ENCODE peak calls at places on chromosomes 6 and 20, in six cellular contexts. One of them, this sample, is unnamed. For H3K4me1, the result is how much of the 10 kb centered on the place peaks cover.

GRCh38 chr6:134397674-134398073 is 79.8 kb upstream of the SGK1 start:
- DNase-seq in left ventricle myocardium inferior: no peak
- DNase-seq in small intestine: no peak
- DNase-seq in transverse colon: no peak
- DNase-seq in PC-9: no peak
- DNase-seq in CD4-positive, CD25-positive, alpha-beta regulatory T cell: no peak
- DNase-seq in this sample: no peak

GRCh38 chr6:36924131-36924530 is 30.4 kb upstream of the PI16 start:
- DNase-seq in left ventricle myocardium inferior: no peak
- DNase-seq in small intestine: no peak
- DNase-seq in transverse colon: no peak
- DNase-seq in PC-9: no peak
- DNase-seq in CD4-positive, CD25-positive, alpha-beta regulatory T cell: no peak
- DNase-seq in this sample: no peak

GRCh38 chr20:39013662-39014109 is 51.5 kb downstream of the DHX35 start:
- DNase-seq in left ventricle myocardium inferior: no peak
- DNase-seq in small intestine: no peak
- DNase-seq in transverse colon: no peak
- DNase-seq in PC-9: no peak
- DNase-seq in CD4-positive, CD25-positive, alpha-beta regulatory T cell: no peak
- DNase-seq in this sample: no peak

GRCh38 chr20:38873050-38873581 is 53.1 kb upstream of the FAM83D start:
- DNase-seq in left ventricle myocardium inferior: no peak
- DNase-seq in small intestine: peak
- DNase-seq in transverse colon: peak
- DNase-seq in PC-9: no peak
- DNase-seq in CD4-positive, CD25-positive, alpha-beta regulatory T cell: peak
- DNase-seq in this sample: no peak

GRCh38 chr20:54197621-54198604 is 10.0 kb upstream of the PFDN4 start:
- DNase-seq in left ventricle myocardium inferior: no peak
- DNase-seq in small intestine: peak
- DNase-seq in transverse colon: no peak
- DNase-seq in PC-9: peak
- DNase-seq in CD4-positive, CD25-positive, alpha-beta regulatory T cell: no peak
- DNase-seq in this sample: no peak

GRCh38 chr6:165876568-165876967 is 213.5 kb upstream of the PDE10A start:
- DNase-seq in left ventricle myocardium inferior: peak
- DNase-seq in small intestine: no peak
- DNase-seq in transverse colon: peak
- DNase-seq in PC-9: no peak
- DNase-seq in CD4-positive, CD25-positive, alpha-beta regulatory T cell: no peak
- DNase-seq in this sample: peak

GRCh38 chr20:462199-462991 is at the start of gene TBC1D20:
- DNase-seq in left ventricle myocardium inferior: peak
- DNase-seq in small intestine: peak
- DNase-seq in transverse colon: peak
- DNase-seq in PC-9: peak
- DNase-seq in CD4-positive, CD25-positive, alpha-beta regulatory T cell: peak
- DNase-seq in this sample: peak

GRCh38 chr20:61800359-61801064 is 265.2 kb downstream of the TAF4 start:
- DNase-seq in left ventricle myocardium inferior: no peak
- DNase-seq in small intestine: no peak
- DNase-seq in transverse colon: no peak
- DNase-seq in PC-9: no peak
- DNase-seq in CD4-positive, CD25-positive, alpha-beta regulatory T cell: no peak
- DNase-seq in this sample: no peak

GRCh38 chr20:1134355-1134754 is 16.0 kb downstream of the PSMF1 start:
- DNase-seq in left ventricle myocardium inferior: no peak
- DNase-seq in small intestine: no peak
- DNase-seq in transverse colon: no peak
- DNase-seq in PC-9: no peak
- DNase-seq in CD4-positive, CD25-positive, alpha-beta regulatory T cell: no peak
- DNase-seq in this sample: no peak

GRCh38 chr6:75023634-75024033 is 182.2 kb downstream of the COL12A1 start:
- DNase-seq in left ventricle myocardium inferior: no peak
- DNase-seq in small intestine: no peak
- DNase-seq in transverse colon: no peak
- DNase-seq in PC-9: no peak
- DNase-seq in CD4-positive, CD25-positive, alpha-beta regulatory T cell: no peak
- DNase-seq in this sample: no peak

GRCh38 chr6:5219292-5219691 is 41.5 kb downstream of the LYRM4 start:
- DNase-seq in left ventricle myocardium inferior: no peak
- DNase-seq in small intestine: no peak
- DNase-seq in transverse colon: no peak
- DNase-seq in PC-9: no peak
- DNase-seq in CD4-positive, CD25-positive, alpha-beta regulatory T cell: no peak
- DNase-seq in this sample: no peak

GRCh38 chr6:52390361-52390727 is 28.4 kb downstream of the PAQR8 start:
- DNase-seq in left ventricle myocardium inferior: no peak
- DNase-seq in small intestine: peak
- DNase-seq in transverse colon: no peak
- DNase-seq in PC-9: peak
- DNase-seq in CD4-positive, CD25-positive, alpha-beta regulatory T cell: peak
- DNase-seq in this sample: no peak

GRCh38 chr6:17865243-17865642 is 122.2 kb downstream of the KIF13A start:
- DNase-seq in left ventricle myocardium inferior: peak
- DNase-seq in small intestine: no peak
- DNase-seq in transverse colon: peak
- DNase-seq in PC-9: peak
- DNase-seq in CD4-positive, CD25-positive, alpha-beta regulatory T cell: no peak
- DNase-seq in this sample: no peak

GRCh38 chr6:15293674-15294073 is 47.8 kb downstream of the JARID2 start:
- DNase-seq in left ventricle myocardium inferior: peak
- DNase-seq in small intestine: no peak
- DNase-seq in transverse colon: no peak
- DNase-seq in PC-9: no peak
- DNase-seq in CD4-positive, CD25-positive, alpha-beta regulatory T cell: no peak
- DNase-seq in this sample: no peak

GRCh38 chr20:34628026-34628425 is 48.9 kb downstream of the PIGU start:
- DNase-seq in left ventricle myocardium inferior: no peak
- DNase-seq in small intestine: no peak
- DNase-seq in transverse colon: no peak
- DNase-seq in PC-9: no peak
- DNase-seq in CD4-positive, CD25-positive, alpha-beta regulatory T cell: no peak
- DNase-seq in this sample: no peak

DNA sequence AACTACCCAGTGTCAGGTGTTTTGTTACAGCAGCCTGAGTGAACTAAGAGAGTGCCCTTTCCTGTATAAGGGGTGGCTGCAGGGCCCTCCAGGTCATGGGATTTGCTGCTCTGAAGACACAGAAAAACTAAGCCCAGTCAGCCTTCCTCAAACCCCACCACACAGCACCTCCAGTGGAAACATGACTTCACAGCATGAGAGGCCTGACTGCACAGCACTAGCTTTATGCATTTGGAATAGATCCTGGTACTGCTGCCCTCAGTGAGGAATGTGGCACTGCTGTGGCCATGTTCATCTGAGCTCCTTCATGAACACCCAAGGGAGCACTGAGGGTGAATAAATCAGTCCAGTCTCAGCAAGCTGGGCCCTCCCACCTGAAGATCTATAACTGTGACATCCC is 296.1 kb upstream of the FOXQ1 start:
- DNase-seq in left ventricle myocardium inferior: no peak
- DNase-seq in small intestine: no peak
- DNase-seq in transverse colon: no peak
- DNase-seq in PC-9: no peak
- DNase-seq in CD4-positive, CD25-positive, alpha-beta regulatory T cell: no peak
- DNase-seq in this sample: no peak
- H3K4me1 ChIP-seq in left ventricle myocardium inferior: under half
- H3K4me1 ChIP-seq in small intestine: under half
- H3K4me1 ChIP-seq in transverse colon: under half
- H3K4me1 ChIP-seq in PC-9: under half
- H3K4me1 ChIP-seq in CD4-positive, CD25-positive, alpha-beta regulatory T cell: under half
- H3K4me1 ChIP-seq in this sample: under half

GRCh38 chr6:154292855-154293519 is 63.6 kb downstream of the IPCEF1 start:
- DNase-seq in left ventricle myocardium inferior: no peak
- DNase-seq in small intestine: no peak
- DNase-seq in transverse colon: no peak
- DNase-seq in PC-9: peak
- DNase-seq in CD4-positive, CD25-positive, alpha-beta regulatory T cell: no peak
- DNase-seq in this sample: no peak
- H3K27ac ChIP-seq in left ventricle myocardium inferior: no peak
- H3K27ac ChIP-seq in small intestine: no peak
- H3K27ac ChIP-seq in transverse colon: no peak
- H3K27ac ChIP-seq in PC-9: peak
- H3K27ac ChIP-seq in CD4-positive, CD25-positive, alpha-beta regulatory T cell: no peak
- H3K27ac ChIP-seq in this sample: no peak

DNA sequence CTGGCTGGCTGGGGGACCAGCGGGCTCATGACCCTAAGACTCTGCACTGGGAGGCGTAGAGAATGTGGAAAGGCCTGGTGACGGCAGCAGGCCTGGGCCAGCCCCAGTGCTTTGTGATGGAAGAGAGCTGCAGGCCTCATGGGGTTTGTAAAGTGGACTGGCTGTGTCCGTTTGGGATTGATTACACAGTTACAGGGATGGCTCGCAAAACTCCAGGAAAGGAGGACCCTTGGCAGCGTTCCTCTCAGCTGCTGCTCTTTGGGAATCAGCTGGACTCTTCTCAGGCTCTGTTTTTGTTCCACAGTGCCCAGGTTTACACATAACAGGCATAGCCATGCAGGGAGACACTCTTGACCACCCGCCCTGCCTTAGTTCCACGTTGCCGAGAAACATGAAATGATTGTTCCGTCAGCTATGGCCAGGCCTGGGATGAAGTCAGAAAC is 89.0 kb downstream of the SLX4IP start:
- DNase-seq in left ventricle myocardium inferior: peak
- DNase-seq in small intestine: no peak
- DNase-seq in transverse colon: peak
- DNase-seq in PC-9: no peak
- DNase-seq in CD4-positive, CD25-positive, alpha-beta regulatory T cell: no peak
- DNase-seq in this sample: peak
- H3K4me1 ChIP-seq in left ventricle myocardium inferior: under half
- H3K4me1 ChIP-seq in small intestine: under half
- H3K4me1 ChIP-seq in transverse colon: under half
- H3K4me1 ChIP-seq in PC-9: under half
- H3K4me1 ChIP-seq in CD4-positive, CD25-positive, alpha-beta regulatory T cell: under half
- H3K4me1 ChIP-seq in this sample: under half

GRCh38 chr6:125231133-125231532 is 70.6 kb downstream of the HDDC2 start:
- DNase-seq in left ventricle myocardium inferior: no peak
- DNase-seq in small intestine: no peak
- DNase-seq in transverse colon: peak
- DNase-seq in PC-9: no peak
- DNase-seq in CD4-positive, CD25-positive, alpha-beta regulatory T cell: no peak
- DNase-seq in this sample: peak

GRCh38 chr6:125232466-125232865 is 69.3 kb downstream of the HDDC2 start:
- DNase-seq in left ventricle myocardium inferior: no peak
- DNase-seq in small intestine: no peak
- DNase-seq in transverse colon: no peak
- DNase-seq in PC-9: no peak
- DNase-seq in CD4-positive, CD25-positive, alpha-beta regulatory T cell: no peak
- DNase-seq in this sample: no peak

GRCh38 chr6:125230674-125231073 is 71.1 kb downstream of the HDDC2 start:
- DNase-seq in left ventricle myocardium inferior: no peak
- DNase-seq in small intestine: no peak
- DNase-seq in transverse colon: no peak
- DNase-seq in PC-9: no peak
- DNase-seq in CD4-positive, CD25-positive, alpha-beta regulatory T cell: no peak
- DNase-seq in this sample: no peak

GRCh38 chr6:125231574-125232343 is 70.0 kb downstream of the HDDC2 start:
- DNase-seq in left ventricle myocardium inferior: no peak
- DNase-seq in small intestine: no peak
- DNase-seq in transverse colon: no peak
- DNase-seq in PC-9: no peak
- DNase-seq in CD4-positive, CD25-positive, alpha-beta regulatory T cell: no peak
- DNase-seq in this sample: no peak

DNA sequence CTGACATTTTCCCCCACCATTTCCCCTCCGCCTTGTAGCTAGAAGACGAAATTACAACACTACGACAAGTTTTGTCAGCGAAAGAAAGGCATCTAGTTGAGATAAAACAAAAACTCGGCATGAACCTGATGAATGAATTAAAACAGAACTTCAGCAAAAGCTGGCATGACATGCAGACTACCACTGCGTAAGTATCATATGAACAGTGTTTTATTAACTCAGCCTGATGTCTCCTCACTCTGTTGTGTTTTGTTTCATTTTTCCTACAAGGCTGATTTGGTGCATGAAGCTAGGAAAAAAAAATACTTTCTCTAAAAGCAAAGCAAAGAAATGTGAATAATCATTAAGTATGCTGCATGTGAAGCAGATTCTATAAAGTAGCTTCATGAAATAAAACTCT is 72.7 kb downstream of the HDDC2 start:
- DNase-seq in left ventricle myocardium inferior: no peak
- DNase-seq in small intestine: no peak
- DNase-seq in transverse colon: no peak
- DNase-seq in PC-9: no peak
- DNase-seq in CD4-positive, CD25-positive, alpha-beta regulatory T cell: no peak
- DNase-seq in this sample: no peak
- H3K27ac ChIP-seq in left ventricle myocardium inferior: peak
- H3K27ac ChIP-seq in small intestine: no peak
- H3K27ac ChIP-seq in transverse colon: no peak
- H3K27ac ChIP-seq in PC-9: no peak
- H3K27ac ChIP-seq in CD4-positive, CD25-positive, alpha-beta regulatory T cell: no peak
- H3K27ac ChIP-seq in this sample: peak